ENCODE peak calls at places on chromosome 18, in six cellular contexts. D, H, A, C, V and G are unnamed samples.

GRCh38 chr18:47838396-47838795 is 92.1 kb downstream of the SMAD2 start:
- DNase-seq in D (no peak), H (no peak), A (no peak), C (no peak), V (no peak), G (no peak)

GRCh38 chr18:71068338-71068737 is 779.5 kb downstream of the SOCS6 start:
- DNase-seq in D (no peak), H (no peak), A (no peak), C (no peak), V (no peak), G (no peak)

GRCh38 chr18:61697306-61697909 is 195.4 kb downstream of the RNF152 start:
- DNase-seq in D (no peak), H (no peak), A (no peak), C (no peak), V (no peak), G (no peak)

GRCh38 chr18:6342990-6343389 is 71.7 kb downstream of the L3MBTL4 start:
- DNase-seq in D (no peak), H (no peak), A (no peak), C (no peak), V (no peak), G (no peak)

GRCh38 chr18:58911766-58912165 is 47.1 kb downstream of the ZNF532 start:
- DNase-seq in D (no peak), H (no peak), A (no peak), C (no peak), V (no peak), G (no peak)

GRCh38 chr18:37582306-37582705 is 16.7 kb upstream of the CELF4 start:
- DNase-seq in D (no peak), H (no peak), A (no peak), C (no peak), V (no peak), G (no peak)

GRCh38 chr18:45320724-45321123 is 294.6 kb upstream of the SLC14A2 start:
- DNase-seq in D (no peak), H (no peak), A (no peak), C (no peak), V (no peak), G (peak)

GRCh38 chr18:13273800-13274199 is 55.2 kb downstream of the LDLRAD4 start:
- DNase-seq in D (peak), H (no peak), A (no peak), C (no peak), V (no peak), G (no peak)

GRCh38 chr18:3603460-3604259 is 153.7 kb downstream of the TGIF1 start:
- DNase-seq in D (no peak), H (no peak), A (peak), C (no peak), V (peak), G (peak)

GRCh38 chr18:80251700-80252099 is 4.4 kb upstream of the PARD6G start:
- DNase-seq in D (no peak), H (no peak), A (no peak), C (no peak), V (no peak), G (no peak)

GRCh38 chr18:31229829-31230228 is 67.2 kb upstream of the DSC1 start:
- DNase-seq in D (no peak), H (no peak), A (no peak), C (no peak), V (no peak), G (no peak)

GRCh38 chr18:79510731-79511141 is 115.0 kb downstream of the NFATC1 start:
- DNase-seq in D (no peak), H (no peak), A (no peak), C (no peak), V (no peak), G (no peak)

GRCh38 chr18:74501386-74501785 is 5.2 kb downstream of the CNDP2 start:
- DNase-seq in D (no peak), H (no peak), A (no peak), C (no peak), V (no peak), G (no peak)

GRCh38 chr18:23498877-23499570 is 4.3 kb upstream of the RMC1 start:
- DNase-seq in D (peak), H (peak), A (peak), C (no peak), V (no peak), G (peak)

GRCh38 chr18:8754995-8755955 is 49.9 kb downstream of the MTCL1 start:
- DNase-seq in D (peak), H (no peak), A (no peak), C (no peak), V (peak), G (no peak)

GRCh38 chr18:22174341-22175148 is 5.2 kb downstream of the GATA6 start:
- DNase-seq in D (no peak), H (no peak), A (no peak), C (no peak), V (no peak), G (no peak)

GRCh38 chr18:38362286-38362792 is 796.7 kb upstream of the CELF4 start:
- DNase-seq in D (no peak), H (no peak), A (no peak), C (no peak), V (no peak), G (no peak)

GRCh38 chr18:59718108-59719057 is 21.2 kb upstream of the CCBE1 start:
- DNase-seq in D (no peak), H (no peak), A (peak), C (no peak), V (peak), G (peak)

GRCh38 chr18:2494921-2495320 is 76.4 kb downstream of the METTL4 start:
- DNase-seq in D (no peak), H (no peak), A (no peak), C (no peak), V (no peak), G (no peak)

GRCh38 chr18:63161728-63162195 is 157.8 kb downstream of the BCL2 start:
- DNase-seq in D (peak), H (peak), A (peak), C (no peak), V (peak), G (peak)

GRCh38 chr18:78192044-78192443 is 787.6 kb upstream of the SALL3 start:
- DNase-seq in D (no peak), H (no peak), A (no peak), C (no peak), V (no peak), G (no peak)

GRCh38 chr18:23593720-23594119 is 7.4 kb upstream of the NPC1 start:
- DNase-seq in D (no peak), H (no peak), A (peak), C (no peak), V (peak), G (peak)

GRCh38 chr18:3710712-3711269 is 260.8 kb downstream of the TGIF1 start:
- DNase-seq in D (no peak), H (no peak), A (no peak), C (no peak), V (no peak), G (no peak)